ENCODE peak calls at places on chromosomes 11 and 22, in five cellular contexts. One of them, this sample, is unnamed.

GRCh38 chr11:121869478-121869877 is 246.5 kb downstream of the BLID start:
- DNase-seq in endothelial cell of umbilical vein: no peak
- DNase-seq in AG09309: no peak
- DNase-seq in right cardiac atrium: no peak
- DNase-seq in PC-3: no peak
- DNase-seq in this sample: no peak

GRCh38 chr11:134312807-134313206 is 19.0 kb upstream of the GLB1L2 start:
- DNase-seq in AG09309: no peak
- DNase-seq in endothelial cell of umbilical vein: no peak
- DNase-seq in right cardiac atrium: no peak
- DNase-seq in PC-3: no peak
- DNase-seq in this sample: no peak

GRCh38 chr11:35548925-35549561 is 23.6 kb upstream of the PAMR1 start:
- DNase-seq in right cardiac atrium: no peak
- DNase-seq in AG09309: no peak
- DNase-seq in endothelial cell of umbilical vein: no peak
- DNase-seq in PC-3: no peak
- DNase-seq in this sample: peak

GRCh38 chr11:128463975-128464374 is 123.4 kb downstream of the ETS1 start:
- DNase-seq in right cardiac atrium: no peak
- DNase-seq in AG09309: no peak
- DNase-seq in endothelial cell of umbilical vein: no peak
- DNase-seq in PC-3: no peak
- DNase-seq in this sample: no peak

GRCh38 chr11:93770160-93770559 is 13.9 kb upstream of the MED17 start:
- DNase-seq in AG09309: no peak
- DNase-seq in endothelial cell of umbilical vein: no peak
- DNase-seq in right cardiac atrium: no peak
- DNase-seq in PC-3: no peak
- DNase-seq in this sample: no peak

GRCh38 chr11:70727021-70727420 is 328.7 kb downstream of the CTTN start:
- DNase-seq in PC-3: no peak
- DNase-seq in AG09309: no peak
- DNase-seq in endothelial cell of umbilical vein: no peak
- DNase-seq in right cardiac atrium: no peak
- DNase-seq in this sample: no peak

GRCh38 chr11:2171531-2171930 is at the start of gene TH:
- DNase-seq in AG09309: no peak
- DNase-seq in endothelial cell of umbilical vein: no peak
- DNase-seq in PC-3: no peak
- DNase-seq in right cardiac atrium: no peak
- DNase-seq in this sample: no peak

GRCh38 chr22:43013355-43014061 is 1.4 kb downstream of the PACSIN2 start:
- DNase-seq in AG09309: no peak
- DNase-seq in PC-3: peak
- DNase-seq in endothelial cell of umbilical vein: peak
- DNase-seq in right cardiac atrium: no peak
- DNase-seq in this sample: no peak

GRCh38 chr11:9091044-9091936 is at the start of gene SCUBE2:
- DNase-seq in AG09309: no peak
- DNase-seq in right cardiac atrium: no peak
- DNase-seq in PC-3: no peak
- DNase-seq in endothelial cell of umbilical vein: no peak
- DNase-seq in this sample: no peak
- H3K4me3 ChIP-seq in AG09309: peak
- H3K4me3 ChIP-seq in right cardiac atrium: peak
- H3K4me3 ChIP-seq in PC-3: peak
- H3K4me3 ChIP-seq in endothelial cell of umbilical vein: peak
- H3K4me3 ChIP-seq in this sample: peak

DNA sequence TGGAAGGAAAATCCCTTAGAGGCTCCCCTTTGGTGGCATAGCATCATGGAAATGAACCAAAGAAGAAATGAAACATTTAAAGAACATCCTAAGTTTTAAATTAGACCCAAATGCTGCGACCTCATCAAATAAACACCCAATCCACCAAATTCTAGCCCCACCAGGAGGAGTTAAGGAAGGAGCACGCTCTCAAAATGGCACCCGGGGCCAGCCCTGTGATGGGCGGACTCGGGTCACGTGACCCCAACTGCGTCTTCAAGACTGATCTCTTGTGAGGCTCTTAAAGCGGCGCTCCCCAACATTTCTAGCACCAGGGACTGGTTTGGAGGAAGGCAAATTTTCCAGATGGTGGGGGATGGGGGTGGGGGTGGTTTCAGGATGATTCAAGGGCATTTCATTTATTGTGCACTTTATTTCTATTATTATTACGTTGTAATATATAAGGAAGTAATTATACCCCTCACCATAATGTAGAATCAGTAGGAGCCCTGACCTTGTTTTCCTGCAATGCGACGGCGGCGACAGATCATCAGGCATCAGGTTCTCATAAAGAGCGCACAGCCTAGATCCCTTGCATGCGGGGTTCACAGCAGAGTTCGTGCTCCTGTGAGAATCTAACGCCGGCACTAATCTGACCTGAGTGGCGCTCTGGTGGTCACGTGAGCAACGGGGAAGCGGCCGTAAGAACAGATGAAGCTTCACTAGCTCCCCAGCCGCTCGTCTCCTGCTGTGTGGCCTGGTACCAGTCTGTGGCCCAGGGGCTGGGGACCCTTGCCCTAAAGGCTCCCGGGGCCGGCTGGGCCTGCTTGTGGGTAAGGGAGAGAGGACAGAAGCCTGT is 90.6 kb upstream of the SLC22A12 start:
- DNase-seq in PC-3: no peak
- DNase-seq in right cardiac atrium: no peak
- DNase-seq in AG09309: no peak
- DNase-seq in endothelial cell of umbilical vein: no peak
- DNase-seq in this sample: no peak
- H3K4me3 ChIP-seq in PC-3: no peak
- H3K4me3 ChIP-seq in right cardiac atrium: no peak
- H3K4me3 ChIP-seq in AG09309: no peak
- H3K4me3 ChIP-seq in endothelial cell of umbilical vein: no peak
- H3K4me3 ChIP-seq in this sample: no peak

DNA sequence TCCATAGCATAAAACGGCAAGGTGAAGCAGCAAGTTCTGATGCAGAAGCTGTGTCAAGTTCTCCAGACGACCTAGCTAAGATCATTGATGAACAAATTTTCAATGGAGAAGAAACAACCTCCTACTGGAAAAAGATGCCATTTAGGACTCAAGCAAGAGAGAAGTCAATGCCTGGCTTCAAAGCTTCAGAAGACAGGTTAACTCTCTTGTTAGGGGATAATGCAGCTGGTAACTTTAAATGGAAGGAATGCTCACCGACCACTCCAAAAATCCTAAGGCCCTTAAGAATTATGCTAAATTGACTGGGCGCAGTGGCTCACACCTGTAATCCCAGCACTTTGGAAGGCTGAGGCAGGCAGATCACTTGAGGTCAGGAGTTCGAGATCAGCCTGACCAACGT is 31.3 kb downstream of the CLTCL1 start:
- DNase-seq in AG09309: no peak
- DNase-seq in right cardiac atrium: no peak
- DNase-seq in endothelial cell of umbilical vein: no peak
- DNase-seq in PC-3: no peak
- DNase-seq in this sample: no peak
- H3K4me3 ChIP-seq in AG09309: no peak
- H3K4me3 ChIP-seq in right cardiac atrium: no peak
- H3K4me3 ChIP-seq in endothelial cell of umbilical vein: no peak
- H3K4me3 ChIP-seq in PC-3: no peak
- H3K4me3 ChIP-seq in this sample: no peak

GRCh38 chr22:45997077-45997774 is 20.3 kb upstream of the WNT7B start:
- DNase-seq in endothelial cell of umbilical vein: peak
- DNase-seq in PC-3: peak
- DNase-seq in right cardiac atrium: peak
- DNase-seq in AG09309: peak
- DNase-seq in this sample: peak
- H3K4me3 ChIP-seq in endothelial cell of umbilical vein: no peak
- H3K4me3 ChIP-seq in PC-3: no peak
- H3K4me3 ChIP-seq in right cardiac atrium: no peak
- H3K4me3 ChIP-seq in AG09309: peak
- H3K4me3 ChIP-seq in this sample: no peak

GRCh38 chr22:16601437-16602223 is 9.0 kb upstream of the CCT8L2 start:
- DNase-seq in AG09309: no peak
- DNase-seq in PC-3: no peak
- DNase-seq in right cardiac atrium: peak
- DNase-seq in endothelial cell of umbilical vein: no peak
- DNase-seq in this sample: no peak
- H3K4me3 ChIP-seq in AG09309: no peak
- H3K4me3 ChIP-seq in PC-3: no peak
- H3K4me3 ChIP-seq in right cardiac atrium: peak
- H3K4me3 ChIP-seq in endothelial cell of umbilical vein: peak
- H3K4me3 ChIP-seq in this sample: peak

DNA sequence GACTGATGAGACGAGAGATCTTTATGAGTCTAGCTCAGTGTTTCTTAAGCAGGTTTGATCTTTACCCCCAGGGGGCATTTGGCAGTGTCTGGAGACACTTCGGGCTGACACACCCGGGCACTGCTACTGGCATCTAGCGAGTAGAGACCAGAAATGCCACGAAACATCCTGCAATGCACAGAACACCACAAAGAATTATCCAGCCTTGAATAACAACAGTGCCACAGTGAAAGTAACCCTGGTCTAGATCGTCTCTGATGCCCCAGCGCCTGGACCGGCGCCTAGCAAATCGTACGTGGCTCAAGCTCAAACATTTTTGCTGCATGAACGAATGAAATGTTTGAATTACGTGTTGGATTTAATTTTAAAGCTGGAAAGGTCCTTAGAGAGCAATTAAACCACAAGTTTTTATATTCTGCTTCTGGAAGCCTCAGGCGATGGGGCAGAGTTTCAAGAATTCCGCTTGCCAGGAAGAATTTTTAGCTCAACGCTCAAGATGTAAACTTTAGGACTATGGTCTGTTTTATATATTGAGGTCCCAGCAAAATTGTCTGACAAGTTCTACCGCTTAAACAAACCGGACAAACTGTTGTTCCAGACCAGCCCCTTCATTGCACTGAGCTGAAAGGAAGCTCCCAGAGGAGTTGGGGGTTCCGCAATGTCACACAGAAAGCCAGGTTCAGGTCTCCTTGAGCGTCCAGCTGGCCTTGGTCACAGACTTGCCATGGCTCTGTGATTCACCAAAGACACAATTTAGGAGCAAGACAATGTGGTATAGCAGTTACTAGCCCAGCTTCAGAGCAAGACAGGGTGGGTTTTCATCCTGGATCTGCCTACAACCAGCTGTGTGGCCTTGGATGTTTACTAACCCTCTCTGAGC is 44.2 kb upstream of the SMTN start:
- DNase-seq in right cardiac atrium: no peak
- DNase-seq in AG09309: peak
- DNase-seq in endothelial cell of umbilical vein: no peak
- DNase-seq in PC-3: peak
- DNase-seq in this sample: peak
- H3K4me3 ChIP-seq in right cardiac atrium: no peak
- H3K4me3 ChIP-seq in AG09309: peak
- H3K4me3 ChIP-seq in endothelial cell of umbilical vein: no peak
- H3K4me3 ChIP-seq in PC-3: peak
- H3K4me3 ChIP-seq in this sample: no peak

GRCh38 chr22:36333632-36334031 is 54.1 kb downstream of the MYH9 start:
- DNase-seq in right cardiac atrium: no peak
- DNase-seq in endothelial cell of umbilical vein: no peak
- DNase-seq in AG09309: no peak
- DNase-seq in PC-3: peak
- DNase-seq in this sample: peak

GRCh38 chr22:36334838-36335603 is 52.7 kb downstream of the MYH9 start:
- DNase-seq in endothelial cell of umbilical vein: no peak
- DNase-seq in AG09309: no peak
- DNase-seq in PC-3: peak
- DNase-seq in right cardiac atrium: no peak
- DNase-seq in this sample: peak

GRCh38 chr22:36332623-36333331 is 55.0 kb downstream of the MYH9 start:
- DNase-seq in PC-3: peak
- DNase-seq in AG09309: no peak
- DNase-seq in endothelial cell of umbilical vein: peak
- DNase-seq in right cardiac atrium: no peak
- DNase-seq in this sample: peak

GRCh38 chr22:36335621-36336020 is 52.1 kb downstream of the MYH9 start:
- DNase-seq in right cardiac atrium: no peak
- DNase-seq in PC-3: no peak
- DNase-seq in AG09309: no peak
- DNase-seq in endothelial cell of umbilical vein: no peak
- DNase-seq in this sample: no peak

DNA sequence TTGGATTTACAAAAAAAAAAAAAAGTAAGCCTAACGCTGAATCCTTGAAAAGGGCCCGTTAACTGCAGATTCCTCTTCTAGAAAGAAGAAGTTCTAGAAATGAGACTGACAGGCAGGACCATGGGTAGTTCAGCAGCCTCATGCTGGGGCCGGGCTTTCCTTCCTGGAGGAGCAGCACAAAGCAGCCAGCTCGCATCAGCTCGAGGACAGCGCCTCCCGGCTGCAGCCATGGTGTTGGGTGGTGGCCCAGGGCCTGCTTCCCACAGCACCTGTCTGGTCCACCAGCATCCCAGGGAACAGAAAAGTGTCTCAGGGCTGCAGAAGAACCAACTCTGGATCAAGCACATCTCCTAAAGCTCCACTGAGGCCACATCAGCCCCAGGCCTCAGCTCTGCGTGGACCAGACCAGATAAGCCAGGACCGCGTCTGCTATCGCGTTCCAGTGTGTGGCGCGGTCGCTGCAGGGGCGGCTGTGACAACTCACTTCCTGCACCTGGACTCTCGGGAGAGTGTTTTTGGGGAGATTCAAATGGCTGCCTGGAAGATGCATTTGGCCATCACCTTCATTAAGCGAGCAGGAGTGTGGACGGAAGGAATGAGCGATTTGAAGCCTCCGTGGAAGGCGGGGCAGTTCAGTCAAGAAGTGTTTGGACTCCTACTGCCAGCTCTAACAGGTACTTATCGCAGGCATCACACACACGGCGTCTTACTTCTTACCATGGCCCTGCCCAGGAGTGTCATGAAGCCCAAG is 53.5 kb downstream of the MYH9 start:
- DNase-seq in endothelial cell of umbilical vein: no peak
- DNase-seq in AG09309: no peak
- DNase-seq in right cardiac atrium: peak
- DNase-seq in PC-3: no peak
- DNase-seq in this sample: no peak
- H3K4me3 ChIP-seq in endothelial cell of umbilical vein: no peak
- H3K4me3 ChIP-seq in AG09309: no peak
- H3K4me3 ChIP-seq in right cardiac atrium: no peak
- H3K4me3 ChIP-seq in PC-3: no peak
- H3K4me3 ChIP-seq in this sample: no peak